ENCODE peak calls at places on chromosomes 5 and 9, in five cellular contexts. N, K, I, W and S are unnamed samples.

GRCh38 chr9:17402309-17402708 is 176.6 kb upstream of the SH3GL2 start:
- DNase-seq in K (no peak), W (peak; percentile 29), N (no peak), I (peak; percentile 19), S (no peak)

GRCh38 chr5:18305288-18305899 is 671.1 kb downstream of the TAF11L14 start:
- DNase-seq in W (peak; percentile 49), N (no peak), K (no peak), I (peak; percentile 13), S (no peak)

GRCh38 chr9:136004712-136005111 is 43.5 kb upstream of the UBAC1 start:
- DNase-seq in W (no peak), I (no peak), N (no peak), K (no peak), S (no peak)

GRCh38 chr5:135058326-135058725 is 24.3 kb upstream of the PITX1 start:
- DNase-seq in K (peak; percentile 34), I (no peak), W (no peak), N (no peak), S (no peak)

GRCh38 chr5:37938086-37938852 is 98.4 kb upstream of the GDNF start:
- DNase-seq in N (no peak), W (no peak), K (no peak), I (no peak), S (no peak)

GRCh38 chr5:142586552-142586951 is 99.3 kb downstream of the FGF1 start:
- DNase-seq in I (no peak), K (no peak), N (no peak), W (no peak), S (no peak)

GRCh38 chr5:83375049-83375710 is 96.4 kb upstream of the VCAN start:
- DNase-seq in I (no peak), N (no peak), W (no peak), K (no peak), S (no peak)

GRCh38 chr9:15191358-15191757 is 115.7 kb downstream of the TTC39B start:
- DNase-seq in K (no peak), N (no peak), I (no peak), W (no peak), S (no peak)

GRCh38 chr5:141878186-141878770 is at the start of gene PCDH1:
- DNase-seq in K (peak; percentile 82), W (peak; percentile 33), N (no peak), I (no peak), S (peak; percentile 54)

GRCh38 chr5:39520232-39520572 is 95.4 kb upstream of the DAB2 start:
- DNase-seq in I (no peak), W (peak; percentile 95), N (no peak), K (no peak), S (no peak)

GRCh38 chr9:129225815-129226214 is 47.8 kb upstream of the IER5L start:
- DNase-seq in N (no peak), I (no peak), K (peak; percentile 88), W (peak; percentile 17), S (peak; percentile 60)

GRCh38 chr9:137429546-137429890 is 6.3 kb downstream of the NOXA1 start:
- DNase-seq in N (no peak), K (no peak), W (no peak), I (no peak), S (no peak)

GRCh38 chr9:123353041-123353440 is 3.0 kb upstream of the CRB2 start:
- DNase-seq in K (no peak), N (no peak), W (no peak), I (no peak), S (no peak)

GRCh38 chr5:167642779-167643517 is 648.5 kb upstream of the WWC1 start:
- DNase-seq in K (no peak), I (no peak), N (no peak), W (peak; percentile 13), S (no peak)

GRCh38 chr9:107480386-107480789 is 9.2 kb downstream of the KLF4 start:
- DNase-seq in K (no peak), I (no peak), W (no peak), N (no peak), S (no peak)

GRCh38 chr9:78314953-78315870 is 18.3 kb downstream of the PSAT1 start:
- DNase-seq in N (no peak), W (peak; percentile 50), I (no peak), K (no peak), S (no peak)

GRCh38 chr9:86186696-86187095 is 72.8 kb downstream of the C9orf153 start:
- DNase-seq in K (no peak), W (no peak), N (no peak), I (no peak), S (no peak)

GRCh38 chr9:124267271-124267807 is 9.6 kb downstream of the NEK6 start:
- DNase-seq in N (no peak), K (peak; percentile 81), W (peak; percentile 89), I (no peak), S (peak; percentile 73)

GRCh38 chr9:126706698-126707053 is 92.9 kb downstream of the LMX1B start:
- DNase-seq in K (no peak), W (no peak), N (no peak), I (no peak), S (no peak)

GRCh38 chr5:72552041-72552557 is 44.9 kb upstream of the ZNF366 start:
- DNase-seq in N (no peak), W (peak; percentile 91), I (no peak), K (no peak), S (no peak)

GRCh38 chr5:90161399-90161798 is 248.2 kb downstream of the CETN3 start:
- DNase-seq in W (peak; percentile 76), I (peak; percentile 18), K (peak; percentile 78), N (no peak), S (peak; percentile 20)

GRCh38 chr9:134180786-134181647 is 16.7 kb upstream of the RNU6ATAC start:
- DNase-seq in W (no peak), N (no peak), K (peak; percentile 68), I (no peak), S (no peak)

GRCh38 chr5:54905942-54906537 is 79.4 kb downstream of the ESM1 start:
- DNase-seq in N (peak; percentile 92), W (peak; percentile 91), I (peak; percentile 30), K (no peak), S (peak; percentile 60)

GRCh38 chr5:55903121-55903701 is 52.1 kb downstream of the IL31RA start:
- DNase-seq in W (peak; percentile 26), I (no peak), N (no peak), K (no peak), S (no peak)

GRCh38 chr5:77101298-77101697 is 14.2 kb upstream of the ZBED3 start:
- DNase-seq in I (no peak), K (no peak), N (no peak), W (no peak), S (no peak)

GRCh38 chr9:36865731-36866635 is 168.1 kb downstream of the PAX5 start:
- DNase-seq in K (peak; percentile 66), N (no peak), W (no peak), I (no peak), S (no peak)

GRCh38 chr9:84917366-84918063 is 248.0 kb downstream of the NTRK2 start:
- DNase-seq in I (no peak), K (no peak), W (no peak), N (no peak), S (peak; percentile 62)

GRCh38 chr5:374631-375335 is 53.3 kb downstream of the AHRR start:
- DNase-seq in N (peak; percentile 88), I (no peak), W (no peak), K (peak; percentile 69), S (peak; percentile 5)

GRCh38 chr9:107896544-107896943 is 407.0 kb upstream of the KLF4 start:
- DNase-seq in W (no peak), K (no peak), I (no peak), N (no peak), S (no peak)

GRCh38 chr5:78647411-78647818 is 1.2 kb downstream of the LHFPL2 start:
- DNase-seq in K (no peak), I (peak; percentile 56), N (no peak), W (peak; percentile 76), S (peak; percentile 59)

GRCh38 chr5:159338143-159338542 is 7.9 kb upstream of the IL12B start:
- DNase-seq in K (no peak), W (no peak), N (peak; percentile 26), I (no peak), S (no peak)

GRCh38 chr5:177382423-177383029 is 1.7 kb upstream of the SLC34A1 start:
- DNase-seq in K (no peak), N (no peak), I (no peak), W (peak; percentile 37), S (no peak)

GRCh38 chr9:108535526-108535925 is 320.3 kb downstream of the ACTL7B start:
- DNase-seq in K (no peak), W (peak; percentile 26), I (peak; percentile 9), N (no peak), S (peak; percentile 24)

GRCh38 chr9:70340572-70340971 is 73.9 kb downstream of the KLF9 start:
- DNase-seq in N (no peak), I (peak; percentile 3), W (peak; percentile 40), K (no peak), S (no peak)

GRCh38 chr9:102650896-102651295 is 344.2 kb upstream of the CYLC2 start:
- DNase-seq in K (no peak), N (no peak), I (no peak), W (no peak), S (no peak)

GRCh38 chr5:86979801-86980510 is 287.7 kb upstream of the RASA1 start:
- DNase-seq in N (no peak), W (peak; percentile 46), K (no peak), I (peak; percentile 3), S (no peak)

DNA sequence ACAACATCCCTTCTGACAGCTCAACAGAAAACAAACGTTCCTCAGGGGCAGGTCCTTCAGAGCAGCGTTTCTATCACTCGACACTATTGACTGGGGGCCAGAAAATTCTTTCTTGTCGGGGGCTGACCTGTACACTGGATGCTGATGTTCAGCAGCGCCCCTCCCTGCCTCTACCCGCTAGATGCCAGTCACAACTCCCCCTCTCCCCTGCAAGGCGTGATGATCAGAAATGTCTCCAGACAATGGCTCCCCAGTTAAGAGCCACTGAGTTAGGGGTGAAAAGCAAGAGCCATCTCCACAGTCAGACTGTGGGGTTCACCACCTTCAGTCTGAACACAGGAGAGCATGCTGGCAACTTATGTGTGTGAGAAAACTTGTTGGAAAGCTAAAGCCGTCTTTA is 39.8 kb downstream of the SERINC5 start:
- DNase-seq in W (no peak), I (no peak), K (no peak), N (no peak), S (no peak)
- H3K4me3 ChIP-seq in W (no peak overlapping the region), I (no peak overlapping the region), K (no peak overlapping the region), N (no peak overlapping the region), S (no peak overlapping the region)

DNA sequence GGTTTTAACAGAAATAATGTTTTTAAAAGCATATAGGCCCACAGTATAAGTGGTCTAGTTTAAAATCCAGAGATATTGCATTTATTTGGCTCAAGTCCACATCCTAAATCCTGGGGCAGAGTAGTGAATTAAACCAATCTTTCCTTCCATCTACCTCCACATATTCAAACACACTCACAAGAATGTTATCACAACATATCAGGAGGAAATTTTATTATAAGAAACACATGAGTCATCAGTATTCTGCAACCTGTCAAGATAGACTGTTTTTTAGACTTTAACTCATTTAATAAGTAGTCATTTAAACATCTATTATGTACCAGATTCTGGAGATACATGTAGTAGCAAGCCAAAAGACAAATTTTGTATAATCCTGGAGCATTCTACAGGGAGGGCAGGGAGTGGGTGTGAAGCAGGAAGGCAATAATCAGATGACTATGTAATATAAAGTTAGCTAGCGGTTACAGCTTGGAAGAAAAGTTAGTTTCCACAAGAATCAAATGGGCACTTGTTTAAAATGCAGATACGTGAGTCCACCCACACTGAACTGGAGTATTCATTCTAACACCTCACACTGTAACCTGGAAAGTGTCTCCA is 187.3 kb upstream of the PIK3R1 start:
- DNase-seq in N (no peak), I (no peak), K (no peak), W (peak; percentile 73), S (no peak)
- TF ChIP-seq POLR2AphosphoS5 in N (no peak), I (no peak), K (no peak), W (no peak), S (no peak)

GRCh38 chr5:57650360-57651069 is 167.9 kb upstream of the ACTBL2 start:
- DNase-seq in I (peak; percentile 93), K (no peak), N (peak; percentile 37), W (peak; percentile 61), S (peak; percentile 19)
- TF ChIP-seq POLR2A in I (no peak), K (no peak), N (no peak), W (no peak), S (no peak)

GRCh38 chr5:145787001-145787400 is 48.1 kb downstream of the PRELID2 start:
- DNase-seq in W (no peak), K (no peak), N (no peak), I (no peak), S (no peak)
- H3K4me3 ChIP-seq in W (no peak overlapping the region), K (no peak overlapping the region), N (no peak overlapping the region), I (no peak overlapping the region), S (no peak overlapping the region)